ENCODE peak calls at places on chromosomes 16 and 17, in eight cellular contexts. One of them, this sample, is unnamed.

GRCh38 chr16:47134550-47134949 is 9.2 kb downstream of the NETO2 start:
- DNase-seq in COR-L47: no peak
- DNase-seq in NCI-H1694 treated with DMSO at 0.1 percent for 48 hours: no peak
- DNase-seq in stromal cell of bone marrow: no peak
- DNase-seq in GM23338: no peak
- DNase-seq in body of pancreas: no peak
- DNase-seq in ovary: no peak
- DNase-seq in cardiac muscle cell: no peak
- DNase-seq in this sample: no peak

GRCh38 chr17:76421054-76421427 is 31.9 kb downstream of the UBE2O start:
- DNase-seq in cardiac muscle cell: peak
- DNase-seq in ovary: no peak
- DNase-seq in stromal cell of bone marrow: no peak
- DNase-seq in COR-L47: no peak
- DNase-seq in GM23338: peak
- DNase-seq in NCI-H1694 treated with DMSO at 0.1 percent for 48 hours: no peak
- DNase-seq in body of pancreas: no peak
- DNase-seq in this sample: peak

GRCh38 chr16:48132696-48133095 is 23.1 kb downstream of the ABCC12 start:
- DNase-seq in COR-L47: no peak
- DNase-seq in ovary: no peak
- DNase-seq in stromal cell of bone marrow: no peak
- DNase-seq in cardiac muscle cell: no peak
- DNase-seq in body of pancreas: no peak
- DNase-seq in GM23338: no peak
- DNase-seq in NCI-H1694 treated with DMSO at 0.1 percent for 48 hours: no peak
- DNase-seq in this sample: no peak

GRCh38 chr17:35912339-35912912 is 18.1 kb downstream of the RDM1 start:
- DNase-seq in stromal cell of bone marrow: no peak
- DNase-seq in body of pancreas: no peak
- DNase-seq in ovary: no peak
- DNase-seq in cardiac muscle cell: no peak
- DNase-seq in NCI-H1694 treated with DMSO at 0.1 percent for 48 hours: no peak
- DNase-seq in COR-L47: no peak
- DNase-seq in GM23338: no peak
- DNase-seq in this sample: no peak

GRCh38 chr17:29948460-29949185 is 7.2 kb downstream of the EFCAB5 start:
- DNase-seq in GM23338: no peak
- DNase-seq in cardiac muscle cell: no peak
- DNase-seq in body of pancreas: no peak
- DNase-seq in NCI-H1694 treated with DMSO at 0.1 percent for 48 hours: no peak
- DNase-seq in ovary: no peak
- DNase-seq in stromal cell of bone marrow: no peak
- DNase-seq in COR-L47: no peak
- DNase-seq in this sample: no peak

GRCh38 chr16:13245713-13246377 is 344.4 kb downstream of the SHISA9 start:
- DNase-seq in body of pancreas: no peak
- DNase-seq in cardiac muscle cell: no peak
- DNase-seq in GM23338: no peak
- DNase-seq in NCI-H1694 treated with DMSO at 0.1 percent for 48 hours: no peak
- DNase-seq in ovary: no peak
- DNase-seq in stromal cell of bone marrow: no peak
- DNase-seq in COR-L47: no peak
- DNase-seq in this sample: no peak

GRCh38 chr17:40582328-40582901 is 17.1 kb upstream of the CCR7 start:
- DNase-seq in GM23338: peak
- DNase-seq in COR-L47: peak
- DNase-seq in stromal cell of bone marrow: no peak
- DNase-seq in NCI-H1694 treated with DMSO at 0.1 percent for 48 hours: no peak
- DNase-seq in cardiac muscle cell: no peak
- DNase-seq in body of pancreas: peak
- DNase-seq in ovary: no peak
- DNase-seq in this sample: peak

GRCh38 chr16:31138621-31139578 is 3.4 kb upstream of the PRSS8 start:
- DNase-seq in GM23338: peak
- DNase-seq in NCI-H1694 treated with DMSO at 0.1 percent for 48 hours: no peak
- DNase-seq in ovary: no peak
- DNase-seq in COR-L47: no peak
- DNase-seq in body of pancreas: peak
- DNase-seq in stromal cell of bone marrow: no peak
- DNase-seq in cardiac muscle cell: no peak
- DNase-seq in this sample: no peak

GRCh38 chr17:32523827-32524552 is 37.2 kb downstream of the CDK5R1 start:
- DNase-seq in body of pancreas: no peak
- DNase-seq in COR-L47: no peak
- DNase-seq in GM23338: no peak
- DNase-seq in cardiac muscle cell: no peak
- DNase-seq in stromal cell of bone marrow: no peak
- DNase-seq in NCI-H1694 treated with DMSO at 0.1 percent for 48 hours: no peak
- DNase-seq in ovary: no peak
- DNase-seq in this sample: no peak

GRCh38 chr17:48563385-48563838 is 14.7 kb downstream of the HOXB4 start:
- DNase-seq in ovary: no peak
- DNase-seq in stromal cell of bone marrow: no peak
- DNase-seq in cardiac muscle cell: no peak
- DNase-seq in NCI-H1694 treated with DMSO at 0.1 percent for 48 hours: no peak
- DNase-seq in body of pancreas: no peak
- DNase-seq in COR-L47: no peak
- DNase-seq in GM23338: no peak
- DNase-seq in this sample: no peak

GRCh38 chr16:49635591-49636581 is 220.0 kb downstream of the ZNF423 start:
- DNase-seq in ovary: no peak
- DNase-seq in GM23338: no peak
- DNase-seq in NCI-H1694 treated with DMSO at 0.1 percent for 48 hours: no peak
- DNase-seq in stromal cell of bone marrow: no peak
- DNase-seq in body of pancreas: no peak
- DNase-seq in cardiac muscle cell: no peak
- DNase-seq in COR-L47: no peak
- DNase-seq in this sample: no peak

GRCh38 chr17:3512512-3513171 is 36.8 kb downstream of the ASPA start:
- DNase-seq in stromal cell of bone marrow: peak
- DNase-seq in body of pancreas: peak
- DNase-seq in ovary: peak
- DNase-seq in COR-L47: no peak
- DNase-seq in cardiac muscle cell: peak
- DNase-seq in NCI-H1694 treated with DMSO at 0.1 percent for 48 hours: no peak
- DNase-seq in GM23338: peak
- DNase-seq in this sample: no peak

GRCh38 chr17:40818343-40818732 is 4.1 kb downstream of the KRT10 start:
- DNase-seq in ovary: no peak
- DNase-seq in GM23338: no peak
- DNase-seq in stromal cell of bone marrow: no peak
- DNase-seq in COR-L47: no peak
- DNase-seq in body of pancreas: no peak
- DNase-seq in NCI-H1694 treated with DMSO at 0.1 percent for 48 hours: no peak
- DNase-seq in cardiac muscle cell: no peak
- DNase-seq in this sample: no peak

GRCh38 chr17:46002973-46003316 is 3.9 kb downstream of the STH start:
- DNase-seq in ovary: no peak
- DNase-seq in cardiac muscle cell: no peak
- DNase-seq in NCI-H1694 treated with DMSO at 0.1 percent for 48 hours: no peak
- DNase-seq in GM23338: no peak
- DNase-seq in body of pancreas: no peak
- DNase-seq in COR-L47: no peak
- DNase-seq in stromal cell of bone marrow: no peak
- DNase-seq in this sample: no peak

GRCh38 chr17:78723001-78723796 is 58.9 kb downstream of the CYTH1 start:
- DNase-seq in COR-L47: peak
- DNase-seq in stromal cell of bone marrow: no peak
- DNase-seq in body of pancreas: no peak
- DNase-seq in ovary: peak
- DNase-seq in GM23338: peak
- DNase-seq in NCI-H1694 treated with DMSO at 0.1 percent for 48 hours: peak
- DNase-seq in cardiac muscle cell: peak
- DNase-seq in this sample: peak

GRCh38 chr17:81832608-81833159 is 407 bp downstream of the MCRIP1 start:
- DNase-seq in COR-L47: no peak
- DNase-seq in GM23338: peak
- DNase-seq in NCI-H1694 treated with DMSO at 0.1 percent for 48 hours: no peak
- DNase-seq in cardiac muscle cell: no peak
- DNase-seq in ovary: no peak
- DNase-seq in body of pancreas: no peak
- DNase-seq in stromal cell of bone marrow: no peak
- DNase-seq in this sample: no peak

GRCh38 chr17:65292430-65292829 is 155.3 kb downstream of the RGS9 start:
- DNase-seq in cardiac muscle cell: no peak
- DNase-seq in body of pancreas: no peak
- DNase-seq in NCI-H1694 treated with DMSO at 0.1 percent for 48 hours: no peak
- DNase-seq in COR-L47: no peak
- DNase-seq in GM23338: no peak
- DNase-seq in stromal cell of bone marrow: no peak
- DNase-seq in ovary: no peak
- DNase-seq in this sample: no peak

This sample was measured in NCI-H526.